ENCODE peak calls at places on chromosomes 5 and 9, in seven cellular contexts. B is fibroblast of mammary gland, J is mesendoderm, E is adrenal gland, I is hepatocyte, K is aorta, H is H7. Y is an unnamed sample.

GRCh38 chr9:79734989-79735779 is 163.4 kb downstream of the TLE4 start:
- DNase-seq in B (peak), J (no peak), E (no peak), I (no peak), K (no peak), H (no peak), Y (no peak)

GRCh38 chr9:78001946-78002731 is 29.5 kb downstream of the GNAQ start:
- DNase-seq in B (peak), J (no peak), E (no peak), I (no peak), K (no peak), H (no peak), Y (no peak)

GRCh38 chr5:6423327-6424109 is 25.1 kb upstream of the UBE2QL1 start:
- DNase-seq in B (no peak), J (no peak), E (no peak), I (no peak), K (no peak), H (no peak), Y (no peak)

GRCh38 chr5:124729687-124730359 is 16.6 kb downstream of the ZNF608 start:
- DNase-seq in B (no peak), J (no peak), E (no peak), I (no peak), K (no peak), H (no peak), Y (no peak)

GRCh38 chr9:27367922-27368316 is 71.0 kb upstream of the EQTN start:
- DNase-seq in B (peak), J (no peak), E (no peak), I (no peak), K (no peak), H (no peak), Y (no peak)

GRCh38 chr5:82313016-82313415 is 34.9 kb upstream of the RPS23 start:
- DNase-seq in B (no peak), J (peak), E (no peak), I (peak), K (no peak), H (no peak), Y (no peak)

GRCh38 chr5:115541586-115541985 is 3.0 kb downstream of the FEM1C start:
- DNase-seq in B (peak), J (no peak), E (no peak), I (no peak), K (no peak), H (no peak), Y (no peak)

GRCh38 chr9:136239963-136240330 is 5.7 kb downstream of the QSOX2 start:
- DNase-seq in B (no peak), J (no peak), E (no peak), I (no peak), K (no peak), H (no peak), Y (no peak)

GRCh38 chr5:130514984-130515690 is 610.9 kb downstream of the CHSY3 start:
- DNase-seq in B (peak), J (no peak), E (no peak), I (no peak), K (no peak), H (no peak), Y (no peak)

GRCh38 chr9:109771796-109772525 is 8.0 kb upstream of the PALM2AKAP2 start:
- DNase-seq in B (peak), J (peak), E (no peak), I (peak), K (no peak), H (no peak), Y (no peak)

GRCh38 chr5:102807878-102808502 is 52.9 kb downstream of the PAM start:
- DNase-seq in B (peak), J (peak), E (no peak), I (peak), K (no peak), H (peak), Y (no peak)

GRCh38 chr9:97907051-97907450 is 15.2 kb downstream of the TRMO start:
- DNase-seq in B (no peak), J (no peak), E (no peak), I (no peak), K (no peak), H (no peak), Y (no peak)

GRCh38 chr5:13746026-13746425 is 198.5 kb downstream of the DNAH5 start:
- DNase-seq in B (no peak), J (no peak), E (no peak), I (no peak), K (no peak), H (no peak), Y (no peak)

GRCh38 chr5:39117401-39117800 is 43.2 kb upstream of the RICTOR start:
- DNase-seq in B (no peak), J (no peak), E (no peak), I (no peak), K (no peak), H (no peak), Y (no peak)

GRCh38 chr9:133677126-133678010 is 41.2 kb downstream of the DBH start:
- DNase-seq in B (no peak), J (no peak), E (no peak), I (no peak), K (no peak), H (no peak), Y (no peak)

GRCh38 chr5:171750316-171750788 is 35.3 kb upstream of the SMIM23 start:
- DNase-seq in B (peak), J (peak), E (peak), I (no peak), K (peak), H (peak), Y (no peak)

GRCh38 chr9:76835571-76836283 is 70.2 kb downstream of the PRUNE2 start:
- DNase-seq in B (peak), J (no peak), E (peak), I (peak), K (no peak), H (no peak), Y (no peak)

GRCh38 chr9:126516936-126517750 is 96.6 kb upstream of the LMX1B start:
- DNase-seq in B (peak), J (peak), E (peak), I (peak), K (peak), H (peak), Y (peak)

GRCh38 chr5:18236386-18236785 is 602.1 kb downstream of the TAF11L14 start:
- DNase-seq in B (no peak), J (peak), E (no peak), I (no peak), K (no peak), H (no peak), Y (no peak)

GRCh38 chr5:174084691-174085154 is 39.2 kb downstream of the NSG2 start:
- DNase-seq in B (no peak), J (no peak), E (no peak), I (no peak), K (no peak), H (no peak), Y (no peak)

GRCh38 chr5:17802256-17802655 is 168.0 kb downstream of the TAF11L14 start:
- DNase-seq in B (no peak), J (peak), E (no peak), I (no peak), K (no peak), H (no peak), Y (no peak)

GRCh38 chr5:756865-757345 is 27.6 kb downstream of the ZDHHC11B start:
- DNase-seq in B (no peak), J (peak), E (no peak), I (peak), K (peak), H (peak), Y (no peak)

GRCh38 chr5:141319699-141320098 is 885 bp downstream of the TAF7 start:
- DNase-seq in B (no peak), J (peak), E (no peak), I (no peak), K (no peak), H (no peak), Y (no peak)

GRCh38 chr9:23825700-23826099 is 340 bp downstream of the ELAVL2 start:
- DNase-seq in B (peak), J (no peak), E (no peak), I (no peak), K (no peak), H (no peak), Y (no peak)

GRCh38 chr5:88370824-88371223 is 102.2 kb upstream of the TMEM161B start:
- DNase-seq in B (no peak), J (no peak), E (no peak), I (no peak), K (no peak), H (no peak), Y (no peak)

GRCh38 chr9:122350577-122351355 is 20.1 kb upstream of the PTGS1 start:
- DNase-seq in B (peak), J (peak), E (peak), I (peak), K (peak), H (peak), Y (peak)

GRCh38 chr5:170448221-170448620 is 55.6 kb upstream of the KCNIP1 start:
- DNase-seq in B (no peak), J (no peak), E (no peak), I (no peak), K (no peak), H (no peak), Y (no peak)

GRCh38 chr9:105039180-105039799 is 111.3 kb upstream of the ABCA1 start:
- DNase-seq in B (no peak), J (no peak), E (no peak), I (no peak), K (no peak), H (no peak), Y (no peak)

GRCh38 chr9:129888085-129888808 is 53.0 kb downstream of the USP20 start:
- DNase-seq in B (no peak), J (no peak), E (no peak), I (no peak), K (no peak), H (no peak), Y (no peak)

GRCh38 chr9:134955156-134955555 is 37.4 kb upstream of the FCN1 start:
- DNase-seq in B (no peak), J (no peak), E (no peak), I (no peak), K (peak), H (peak), Y (no peak)

GRCh38 chr9:130320697-130321080 is 55.1 kb downstream of the HMCN2 start:
- DNase-seq in B (no peak), J (peak), E (peak), I (no peak), K (no peak), H (peak), Y (no peak)

DNA sequence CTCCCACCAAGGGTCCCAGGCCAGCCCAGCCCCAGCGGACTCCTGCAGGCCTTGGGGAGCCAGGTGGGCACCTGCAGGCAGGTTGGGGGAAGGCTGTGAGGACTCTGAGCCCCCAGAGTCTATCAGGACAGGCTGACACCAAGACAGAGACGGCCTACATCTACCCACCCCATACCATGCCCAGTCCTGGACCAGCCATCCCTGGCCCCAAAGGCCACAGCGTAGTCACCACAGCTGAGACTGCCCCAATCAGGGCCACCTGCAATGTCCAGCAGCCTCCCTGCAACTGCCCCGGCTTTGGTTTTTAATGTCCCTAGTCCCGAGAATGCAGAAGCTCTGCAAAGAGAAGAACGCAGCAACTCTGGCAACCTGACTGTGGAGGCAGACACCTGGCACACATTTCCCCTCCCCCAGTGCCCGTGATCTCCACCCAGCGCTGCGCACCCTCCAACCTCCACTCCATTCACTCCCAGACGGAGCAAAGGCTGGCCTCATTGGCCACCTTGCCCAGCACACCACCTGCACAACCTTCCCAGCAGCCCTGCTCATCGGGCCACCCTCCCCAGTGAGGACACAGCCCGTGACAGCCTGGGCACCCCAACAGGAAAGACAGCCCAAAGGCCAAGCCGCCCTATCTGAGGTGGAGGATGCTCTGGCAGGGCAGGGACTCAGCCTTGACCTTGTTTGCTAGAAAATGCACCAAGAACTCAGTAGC is 14.9 kb downstream of the ADAMTS2 start:
- DNase-seq in B (no peak), J (no peak), E (no peak), I (no peak), K (peak), H (no peak), Y (no peak)
- H3K4me3 ChIP-seq in B (no peak), J (no peak), E (no peak), I (no peak), K (no peak), H (no peak), Y (no peak)

DNA sequence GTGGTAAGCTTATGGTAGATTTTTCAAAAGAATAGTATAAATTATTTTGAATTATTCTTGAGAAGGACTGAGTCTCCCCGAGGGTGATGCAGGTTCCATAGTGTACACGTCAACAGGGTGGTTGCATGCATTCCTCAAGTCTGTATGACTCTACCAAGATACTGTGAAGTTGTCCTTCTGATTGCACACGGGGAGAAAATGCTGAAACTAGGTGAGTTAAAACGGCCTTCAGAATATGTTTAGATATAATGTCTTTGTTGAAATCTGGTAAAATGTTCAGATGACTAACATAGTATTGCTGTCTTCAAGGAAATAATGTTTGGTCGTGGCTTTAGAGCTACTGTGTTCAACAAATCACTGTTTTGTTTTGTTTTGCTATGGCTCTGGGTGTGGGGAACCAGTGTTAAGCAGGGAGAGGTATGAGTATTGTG is 22.4 kb upstream of the TNFAIP8 start:
- DNase-seq in B (no peak), J (no peak), E (no peak), I (no peak), K (no peak), H (no peak), Y (no peak)
- H3K4me3 ChIP-seq in B (no peak), J (no peak), E (no peak), I (no peak), K (no peak), H (no peak), Y (no peak)

DNA sequence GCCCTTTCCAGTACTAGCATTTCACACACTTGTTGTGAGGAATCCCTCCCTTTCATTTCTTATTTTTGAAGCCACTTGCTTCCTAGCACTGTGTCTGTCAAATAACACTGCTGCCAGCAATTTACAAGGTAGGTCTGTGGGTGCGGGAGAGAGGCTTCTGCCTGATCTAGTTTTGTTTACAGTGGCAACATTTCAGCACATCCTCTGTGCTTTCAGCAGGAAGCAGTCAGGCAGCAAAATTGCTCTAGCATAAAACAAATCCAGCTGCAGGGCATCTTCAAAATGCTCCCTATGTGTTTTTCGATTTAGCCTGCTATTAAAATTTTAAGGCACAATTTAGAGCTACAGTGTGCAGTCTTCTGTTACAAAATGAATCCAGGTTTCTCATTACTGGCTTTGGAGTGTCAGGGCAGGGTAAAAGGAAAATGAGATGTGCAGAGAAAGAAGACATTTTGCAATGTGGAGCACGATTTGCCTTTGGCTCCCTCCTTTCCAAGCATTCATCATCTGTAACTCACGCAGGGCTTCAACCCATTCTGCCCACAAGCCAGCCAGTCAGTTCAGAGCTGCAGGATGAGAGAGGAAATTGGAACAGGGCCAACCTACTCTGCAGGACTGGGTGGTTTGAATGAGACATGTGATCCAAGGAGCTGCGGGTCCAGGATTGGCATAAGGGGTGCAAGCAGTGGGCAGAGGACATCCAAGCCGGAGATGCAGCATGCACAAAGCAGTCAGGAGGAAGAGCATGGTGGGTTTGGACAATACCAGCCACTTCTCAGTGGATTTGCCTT is 143.4 kb upstream of the APC start:
- DNase-seq in B (peak), J (no peak), E (no peak), I (peak), K (no peak), H (no peak), Y (no peak)
- H3K4me3 ChIP-seq in B (no peak), J (no peak), E (no peak), I (no peak), K (no peak), H (no peak), Y (no peak)

GRCh38 chr5:52988335-52989024 is 672 bp upstream of the ITGA2 start:
- DNase-seq in B (no peak), J (no peak), E (no peak), I (peak), K (no peak), H (no peak), Y (no peak)

GRCh38 chr5:52989781-52990530 is 804 bp downstream of the ITGA2 start:
- DNase-seq in B (peak), J (peak), E (peak), I (peak), K (peak), H (peak), Y (peak)

GRCh38 chr5:52989025-52989780 is at the start of gene ITGA2:
- DNase-seq in B (peak), J (peak), E (peak), I (peak), K (peak), H (peak), Y (peak)

GRCh38 chr5:52985306-52985705 is 3.8 kb upstream of the ITGA2 start:
- DNase-seq in B (peak), J (no peak), E (no peak), I (no peak), K (no peak), H (no peak), Y (no peak)

DNA sequence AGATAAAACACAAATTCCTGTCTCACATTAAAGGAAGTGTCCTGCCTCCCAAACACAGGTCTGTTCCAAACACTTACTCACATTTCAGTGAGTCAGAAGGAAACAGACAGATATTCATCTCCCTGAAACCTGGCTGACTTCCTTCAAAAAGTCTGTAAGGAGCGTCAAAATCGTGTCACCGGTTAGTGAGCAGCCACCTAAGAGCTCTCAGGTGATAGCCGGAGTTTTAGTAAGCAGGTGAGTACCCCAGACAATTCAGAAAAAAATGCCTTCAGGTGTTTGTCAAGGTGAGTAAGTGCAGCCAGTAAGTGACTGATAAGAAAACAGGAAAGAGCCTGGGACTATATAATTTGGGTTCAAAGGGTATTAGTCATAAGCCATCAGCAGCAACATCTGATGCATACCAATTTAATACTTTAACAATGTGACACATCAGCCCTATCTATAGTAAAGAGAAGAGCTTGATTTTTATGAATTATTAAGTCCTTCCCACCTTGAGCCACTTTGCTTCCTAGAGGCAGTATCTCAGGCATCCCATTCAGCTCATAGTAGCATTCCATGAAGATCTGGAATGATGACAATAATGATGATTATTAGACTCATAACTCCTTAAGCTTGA is 1.3 kb upstream of the ITGA2 start:
- DNase-seq in B (peak), J (peak), E (no peak), I (peak), K (no peak), H (no peak), Y (peak)
- H3K4me3 ChIP-seq in B (no peak), J (no peak), E (no peak), I (no peak), K (no peak), H (no peak), Y (no peak)

GRCh38 chr5:132674671-132675506 is 1.1 kb downstream of the IL4 start:
- DNase-seq in B (peak), J (no peak), E (no peak), I (peak), K (no peak), H (peak), Y (no peak)
- H3K4me3 ChIP-seq in B (peak), J (no peak), E (no peak), I (no peak), K (no peak), H (no peak), Y (no peak)

DNA sequence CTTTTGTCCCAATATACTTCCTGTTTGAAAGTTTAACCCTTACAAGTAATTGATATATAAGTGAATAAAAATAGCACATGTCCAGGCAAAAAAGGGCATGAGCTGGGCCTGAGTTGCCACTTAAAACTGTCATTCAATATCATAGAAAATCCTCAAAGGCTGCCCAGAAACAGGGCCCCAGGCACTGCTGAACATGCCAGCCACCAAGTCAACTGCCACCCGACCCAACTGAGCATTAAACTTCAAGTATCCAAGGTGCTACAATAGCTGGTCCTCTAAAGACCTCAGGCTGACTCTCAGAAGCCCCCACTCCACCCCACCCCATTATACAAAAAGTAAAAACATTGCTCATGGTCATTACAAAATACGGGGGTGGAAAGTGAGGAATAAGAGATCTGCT is 83.7 kb downstream of the CEMIP2 start:
- DNase-seq in B (no peak), J (no peak), E (no peak), I (no peak), K (no peak), H (no peak), Y (no peak)
- H3K4me3 ChIP-seq in B (no peak), J (no peak), E (no peak), I (no peak), K (no peak), H (no peak), Y (no peak)

DNA sequence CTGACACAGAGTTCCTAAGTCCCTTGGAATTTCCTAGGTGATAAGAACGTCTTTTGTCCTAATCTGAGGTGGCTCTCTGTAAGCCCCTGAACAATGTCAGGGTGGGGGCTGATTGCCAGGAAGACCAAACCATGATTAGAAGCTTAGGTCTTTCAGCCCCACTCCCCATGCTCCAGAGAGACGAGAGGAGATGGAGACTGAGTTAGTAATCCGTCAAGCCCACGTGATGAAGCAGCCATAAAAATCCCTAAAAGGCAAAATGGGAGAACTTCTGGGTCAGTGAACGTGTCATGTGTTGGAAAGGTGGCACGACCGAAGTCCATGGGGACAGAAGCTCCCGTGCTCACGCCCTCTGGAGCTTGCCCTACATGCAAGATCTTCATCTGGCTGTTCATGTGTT is 85.6 kb downstream of the RAD23B start:
- DNase-seq in B (no peak), J (peak), E (no peak), I (peak), K (no peak), H (no peak), Y (peak)
- H3K4me3 ChIP-seq in B (no peak), J (no peak), E (no peak), I (no peak), K (no peak), H (no peak), Y (no peak)